ENCODE peak calls at places on chromosome 5, in eight cellular contexts. N is left ventricle myocardium inferior, U is heart right ventricle, L is breast epithelium, W is AG09319, X is GM10248, O is MCF 10A, E is endothelial cell. D is an unnamed sample.

GRCh38 chr5:34564706-34565235 is 91.4 kb upstream of the RAI14 start:
- DNase-seq in U (peak), W (no peak), E (no peak), X (no peak), O (peak), L (no peak), N (peak), D (no peak)

GRCh38 chr5:79754865-79755555 is 65.4 kb downstream of the CMYA5 start:
- DNase-seq in X (no peak), N (no peak), O (no peak), E (no peak), U (no peak), W (no peak), L (no peak), D (no peak)

GRCh38 chr5:82384025-82384750 is 106.0 kb upstream of the RPS23 start:
- DNase-seq in W (no peak), L (no peak), U (no peak), N (no peak), O (no peak), E (no peak), X (no peak), D (no peak)

GRCh38 chr5:179377421-179378115 is 32.3 kb upstream of the ADAMTS2 start:
- DNase-seq in U (no peak), E (no peak), L (peak), O (no peak), X (no peak), W (no peak), N (no peak), D (no peak)

GRCh38 chr5:95857185-95857945 is 34.8 kb upstream of the GLRX start:
- DNase-seq in W (no peak), L (peak), X (no peak), N (peak), E (no peak), O (peak), U (peak), D (no peak)

GRCh38 chr5:2993771-2994170 is 242.3 kb upstream of the IRX2 start:
- DNase-seq in O (no peak), U (no peak), N (no peak), X (no peak), L (no peak), W (no peak), E (no peak), D (no peak)

GRCh38 chr5:4144608-4145007 is 549.0 kb downstream of the IRX1 start:
- DNase-seq in L (no peak), X (no peak), O (no peak), E (no peak), N (no peak), W (no peak), U (no peak), D (no peak)

GRCh38 chr5:130066644-130067043 is 162.4 kb downstream of the CHSY3 start:
- DNase-seq in X (no peak), L (no peak), U (peak), W (no peak), N (peak), O (no peak), E (no peak), D (no peak)

GRCh38 chr5:126972062-126972895 is 58.1 kb downstream of the MARCHF3 start:
- DNase-seq in U (no peak), X (peak), N (no peak), O (no peak), E (no peak), L (no peak), W (no peak), D (no peak)

GRCh38 chr5:67209141-67209771 is 12.7 kb upstream of the CD180 start:
- DNase-seq in W (peak), X (peak), U (peak), N (peak), O (peak), L (peak), E (peak), D (peak)

GRCh38 chr5:91206734-91207133 is 176.4 kb downstream of the ARRDC3 start:
- DNase-seq in X (no peak), N (no peak), E (no peak), O (peak), W (no peak), L (no peak), U (no peak), D (no peak)

GRCh38 chr5:163467682-163468081 is 7.2 kb downstream of the HMMR start:
- DNase-seq in X (no peak), E (no peak), W (no peak), U (no peak), O (no peak), L (no peak), N (no peak), D (no peak)
- TF ChIP-seq CTCF in X (no peak), E (no peak), W (no peak), U (no peak), O (no peak), L (no peak), N (no peak), D (no peak)

GRCh38 chr5:175658299-175659145 is 651 bp downstream of the HRH2 start:
- DNase-seq in W (no peak), N (no peak), E (peak), X (no peak), U (no peak), O (no peak), L (no peak), D (no peak)
- TF ChIP-seq CTCF in W (no peak), N (no peak), E (no peak), X (no peak), U (no peak), O (no peak), L (no peak), D (no peak)

DNA sequence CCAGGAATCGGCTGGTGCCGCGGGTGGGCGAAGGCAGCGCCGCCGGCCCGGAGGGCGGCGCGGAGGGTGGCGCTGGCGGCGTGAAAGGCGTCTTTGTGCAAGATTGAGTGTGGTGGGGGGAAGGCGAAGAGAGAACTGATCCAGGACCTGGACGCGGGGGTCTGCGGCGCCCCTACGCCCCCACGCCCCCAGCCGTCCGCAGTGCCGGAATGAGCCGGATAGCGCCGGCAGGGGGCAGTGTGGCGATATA is 4.5 kb upstream of the RGMB start:
- DNase-seq in U (peak), E (peak), L (peak), O (peak), X (peak), N (peak), W (no peak), D (no peak)
- TF ChIP-seq CTCF in U (peak), E (peak), L (peak), O (peak), X (peak), N (peak), W (peak), D (peak)

DNA sequence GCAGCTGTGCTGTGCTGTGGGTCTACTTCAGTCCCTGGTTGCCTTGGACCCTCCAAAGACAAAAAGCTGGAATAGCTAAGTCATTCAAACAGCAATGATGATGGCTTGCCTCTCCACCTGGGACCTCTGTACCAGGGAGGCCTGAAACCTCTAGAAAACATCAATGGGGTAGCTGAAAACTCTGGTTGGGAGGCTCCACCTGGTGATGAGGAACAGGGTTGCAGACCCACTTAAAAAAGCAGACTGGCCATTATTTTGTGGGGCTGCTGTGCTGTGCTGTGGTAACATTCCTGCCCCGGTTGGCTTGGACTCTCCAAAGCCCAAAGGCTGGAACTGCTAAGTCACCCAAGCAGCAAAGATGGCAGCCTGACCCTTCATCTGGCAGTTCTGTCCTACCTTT is 839.3 kb upstream of the ARRDC3 start:
- DNase-seq in W (no peak), L (no peak), O (no peak), U (no peak), X (no peak), E (no peak), N (no peak), D (no peak)
- TF ChIP-seq CTCF in W (no peak), L (no peak), O (no peak), U (peak), X (no peak), E (no peak), N (peak), D (no peak)

GRCh38 chr5:94181940-94182339 is 436.5 kb downstream of the KIAA0825 start:
- DNase-seq in O (peak), X (no peak), L (no peak), W (no peak), N (no peak), U (no peak), E (no peak), D (no peak)
- TF ChIP-seq CTCF in O (no peak), X (no peak), L (no peak), W (no peak), N (no peak), U (no peak), E (no peak), D (no peak)

GRCh38 chr5:134524219-134524825 is 1.1 kb upstream of the JADE2 start:
- DNase-seq in W (no peak), X (peak), O (peak), E (peak), U (peak), N (peak), L (peak), D (peak)

GRCh38 chr5:134521831-134522230 is 3.6 kb upstream of the JADE2 start:
- DNase-seq in L (no peak), X (no peak), W (no peak), U (no peak), O (no peak), N (no peak), E (no peak), D (no peak)

GRCh38 chr5:134524826-134525686 is at the start of gene JADE2:
- DNase-seq in U (peak), L (peak), O (peak), W (no peak), X (peak), N (peak), E (no peak), D (peak)

GRCh38 chr5:134525687-134526482 is 415 bp downstream of the JADE2 start:
- DNase-seq in N (peak), U (peak), O (peak), X (peak), L (peak), E (peak), W (no peak), D (peak)

DNA sequence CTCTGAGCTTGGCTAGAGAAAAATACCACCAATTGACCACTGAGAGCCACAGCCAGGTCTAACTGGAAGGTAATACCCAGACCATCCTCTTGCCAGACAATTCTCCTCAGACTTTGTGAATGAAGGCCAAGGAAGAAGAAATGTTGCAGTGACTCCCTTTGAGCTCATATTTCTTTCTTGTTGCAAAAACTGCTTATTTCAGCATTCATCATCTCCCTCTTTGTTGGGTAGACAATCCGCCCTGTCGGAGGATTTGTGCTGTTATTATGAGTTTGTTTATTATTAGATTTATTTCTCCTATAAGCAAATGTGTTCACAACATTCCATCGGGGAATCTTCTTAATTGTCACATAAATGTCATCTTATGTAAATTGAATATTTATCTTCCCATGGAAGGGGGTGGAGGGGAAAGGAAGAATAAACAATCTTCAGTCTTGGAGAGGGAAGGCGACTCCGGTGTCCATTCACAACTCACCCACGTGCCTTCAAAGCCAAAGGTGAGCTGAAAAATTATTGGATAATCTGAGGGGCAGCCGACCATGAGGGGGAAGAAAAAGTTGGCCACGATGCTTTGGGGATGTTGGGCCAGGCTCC is 1.8 kb upstream of the JADE2 start:
- DNase-seq in U (no peak), E (no peak), N (no peak), O (peak), L (no peak), W (no peak), X (no peak), D (no peak)
- TF ChIP-seq CTCF in U (no peak), E (no peak), N (no peak), O (no peak), L (no peak), W (no peak), X (no peak), D (no peak)

DNA sequence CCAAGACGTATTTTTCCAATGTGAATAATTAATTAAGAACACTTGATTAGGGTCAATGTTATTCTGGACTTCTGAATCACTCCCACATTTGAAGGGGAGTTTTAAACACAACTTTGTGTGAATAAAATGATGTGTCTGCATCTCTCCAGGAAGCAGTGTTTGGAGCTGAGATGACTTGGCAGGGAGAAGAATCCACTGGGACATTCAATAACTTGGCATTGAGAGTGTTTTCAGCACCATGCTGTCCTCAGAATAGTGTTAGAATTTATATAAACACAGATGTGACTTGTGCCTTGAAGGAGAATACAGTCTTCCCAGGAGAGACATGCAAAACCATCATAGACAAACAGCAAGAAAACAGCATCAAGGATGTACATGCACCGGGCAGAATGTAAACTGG is 32.7 kb upstream of the KCNMB1 start:
- DNase-seq in W (no peak), O (no peak), X (no peak), N (no peak), U (no peak), L (no peak), E (no peak), D (no peak)
- TF ChIP-seq CTCF in W (no peak), O (no peak), X (no peak), N (no peak), U (no peak), L (no peak), E (no peak), D (no peak)

GRCh38 chr5:53111139-53111538 is 1.6 kb upstream of the MOCS2 start:
- DNase-seq in U (no peak), E (no peak), X (no peak), O (no peak), N (no peak), W (no peak), L (no peak), D (no peak)

GRCh38 chr5:53113947-53114346 is 4.4 kb upstream of the MOCS2 start:
- DNase-seq in L (no peak), U (no peak), W (no peak), O (no peak), N (no peak), X (no peak), E (no peak), D (no peak)

GRCh38 chr5:53116597-53116996 is 7.0 kb upstream of the MOCS2 start:
- DNase-seq in X (no peak), W (no peak), L (no peak), U (no peak), N (no peak), O (no peak), E (no peak), D (no peak)

GRCh38 chr5:53112909-53113308 is 3.4 kb upstream of the MOCS2 start:
- DNase-seq in E (no peak), X (no peak), N (no peak), U (no peak), O (no peak), L (no peak), W (no peak), D (no peak)

GRCh38 chr5:53114988-53115387 is 5.4 kb upstream of the MOCS2 start:
- DNase-seq in X (no peak), E (no peak), L (no peak), W (no peak), U (no peak), N (no peak), O (peak), D (no peak)
- TF ChIP-seq CTCF in X (no peak), E (peak), L (no peak), W (peak), U (no peak), N (no peak), O (peak), D (peak)

D was measured in RWPE1.